ENCODE peak calls at places on chromosomes 7 and 10, in eight cellular contexts. J is uterus, C is IMR-90, S is heart left ventricle, Z is prostate gland, X is body of pancreas, L is A549, K is transverse colon. M is an unnamed sample.
A peak's percentile ranks its signal among the peaks of the same experiment; 100 is the strongest.

GRCh38 chr7:151756076-151756731 is 120.7 kb downstream of the PRKAG2 start:
- DNase-seq in X (peak; percentile 40), S (no peak), L (no peak), C (peak; percentile 82), Z (no peak), J (no peak), K (peak; percentile 20), M (no peak)

GRCh38 chr10:48484911-48485310 is 120.0 kb downstream of the ARHGAP22 start:
- DNase-seq in X (no peak), C (no peak), J (no peak), L (no peak), K (no peak), Z (no peak), S (no peak), M (no peak)

GRCh38 chr7:96299496-96299895 is 22.4 kb downstream of the SLC25A13 start:
- DNase-seq in J (no peak), Z (no peak), K (no peak), C (no peak), S (no peak), X (no peak), L (no peak), M (no peak)

GRCh38 chr7:7654964-7655363 is 14.4 kb downstream of the UMAD1 start:
- DNase-seq in C (no peak), L (no peak), S (no peak), Z (no peak), J (no peak), X (no peak), K (no peak), M (no peak)

GRCh38 chr10:22850541-22850940 is 77.3 kb upstream of the ARMC3 start:
- DNase-seq in J (no peak), X (no peak), L (no peak), Z (no peak), S (no peak), K (no peak), C (no peak), M (no peak)

GRCh38 chr7:149310113-149310836 is 48.3 kb downstream of the ZNF783 start:
- DNase-seq in L (peak; percentile 87), J (no peak), Z (no peak), C (peak; percentile 87), S (no peak), X (peak; percentile 6), K (no peak), M (no peak)

GRCh38 chr10:101005361-101005760 is 5.8 kb downstream of the LZTS2 start:
- DNase-seq in S (no peak), L (no peak), X (no peak), C (no peak), K (no peak), J (no peak), Z (no peak), M (no peak)

GRCh38 chr7:43108255-43109011 is 4.0 kb upstream of the HECW1 start:
- DNase-seq in C (peak; percentile 39), Z (peak; percentile 46), S (peak; percentile 23), K (peak; percentile 53), X (peak; percentile 62), L (peak; percentile 58), J (no peak), M (no peak)

GRCh38 chr7:47428052-47428779 is 153.7 kb downstream of the TNS3 start:
- DNase-seq in Z (no peak), S (no peak), X (no peak), K (no peak), C (no peak), J (no peak), L (no peak), M (no peak)

GRCh38 chr10:113169111-113169510 is 219.1 kb downstream of the TCF7L2 start:
- DNase-seq in L (no peak), X (no peak), Z (no peak), J (no peak), S (no peak), C (no peak), K (no peak), M (no peak)

GRCh38 chr7:104156842-104157277 is 51.0 kb downstream of the ORC5 start:
- DNase-seq in C (peak; percentile 57), L (peak; percentile 5), X (no peak), K (no peak), Z (no peak), S (no peak), J (no peak), M (no peak)

GRCh38 chr7:110830778-110831177 is 260.1 kb upstream of the LRRN3 start:
- DNase-seq in J (no peak), K (no peak), L (no peak), C (no peak), S (peak; percentile 11), Z (no peak), X (peak; percentile 2), M (no peak)

GRCh38 chr10:98029149-98030092 is 1.0 kb downstream of the CRTAC1 start:
- DNase-seq in Z (no peak), S (no peak), C (no peak), J (no peak), X (no peak), L (no peak), K (no peak), M (no peak)

GRCh38 chr10:60230892-60231291 is 158.8 kb downstream of the ANK3 start:
- DNase-seq in J (no peak), X (no peak), K (no peak), L (no peak), S (no peak), Z (no peak), C (peak; percentile 43), M (no peak)

GRCh38 chr10:74683621-74684114 is 142.7 kb upstream of the KAT6B start:
- DNase-seq in X (peak; percentile 13), K (no peak), L (no peak), S (no peak), C (peak; percentile 10), J (no peak), Z (peak; percentile 11), M (no peak)

GRCh38 chr10:33314788-33315561 is 19.5 kb downstream of the NRP1 start:
- DNase-seq in Z (peak; percentile 52), X (no peak), J (no peak), S (no peak), C (peak; percentile 80), L (no peak), K (no peak), M (no peak)

GRCh38 chr10:22002531-22003110 is 909 bp downstream of the DNAJC1 start:
- DNase-seq in K (no peak), X (peak; percentile 22), C (peak; percentile 63), S (no peak), L (no peak), J (no peak), Z (peak; percentile 24), M (no peak)

DNA sequence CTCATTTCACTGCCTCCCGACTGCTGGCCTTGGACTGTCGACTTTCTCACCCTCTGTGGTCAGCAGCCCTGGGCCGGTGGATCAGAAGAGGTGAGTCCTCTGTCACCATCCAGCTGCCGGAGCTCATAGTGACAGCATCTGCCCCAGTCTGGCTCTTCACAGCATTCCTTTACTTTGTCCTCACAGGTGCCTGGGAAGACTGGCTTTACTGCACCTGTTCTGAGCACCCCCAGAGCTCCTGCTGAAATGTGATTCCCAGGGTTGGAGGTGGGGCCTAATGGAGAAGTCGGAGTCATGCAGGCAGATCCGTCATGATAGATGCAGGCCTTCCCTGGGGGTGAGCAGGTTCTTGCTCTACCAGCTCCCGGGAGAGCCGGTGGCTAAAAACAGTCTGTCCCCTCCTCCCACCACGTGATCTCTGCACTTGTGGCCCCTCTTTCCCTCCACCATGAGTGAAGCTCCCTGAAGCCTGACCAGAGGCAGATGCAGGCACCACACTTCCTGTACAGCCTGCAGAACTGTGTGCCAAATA is 171.5 kb downstream of the ZMYND11 start:
- DNase-seq in C (no peak), S (no peak), K (no peak), Z (no peak), J (no peak), X (peak; percentile 77), L (no peak), M (no peak)
- H3K27ac ChIP-seq in C (no peak overlapping the region), S (no peak overlapping the region), K (no peak overlapping the region), Z (no peak overlapping the region), J (no peak overlapping the region), X (peak overlapping the region; percentile 85), L (no peak overlapping the region), M (no peak overlapping the region)

GRCh38 chr10:27241640-27242472 is 1.3 kb upstream of the ACBD5 start:
- DNase-seq in S (peak; percentile 92), Z (peak; percentile 91), C (peak; percentile 92), K (peak; percentile 94), X (peak; percentile 92), J (peak; percentile 88), L (peak; percentile 64), M (no peak)

GRCh38 chr10:27242951-27243551 is 2.5 kb upstream of the ACBD5 start:
- DNase-seq in L (peak; percentile 30), J (peak; percentile 48), S (peak; percentile 72), X (peak; percentile 73), Z (peak; percentile 61), C (peak; percentile 82), K (peak; percentile 65), M (no peak)

GRCh38 chr10:27242473-27242950 is 1.9 kb upstream of the ACBD5 start:
- DNase-seq in X (no peak), K (no peak), Z (no peak), J (no peak), S (no peak), C (no peak), L (no peak), M (no peak)

GRCh38 chr10:27240891-27241639 is 468 bp upstream of the ACBD5 start:
- DNase-seq in X (peak; percentile 41), K (peak; percentile 17), J (no peak), Z (peak; percentile 21), S (no peak), L (no peak), C (no peak), M (peak; percentile 87)

GRCh38 chr10:27240212-27240890 is at the start of gene ACBD5:
- DNase-seq in S (peak; percentile 90), X (peak; percentile 96), J (peak; percentile 86), C (peak; percentile 72), K (peak; percentile 90), Z (peak; percentile 82), L (peak; percentile 51), M (peak; percentile 94)
- TF ChIP-seq POLR2A in S (no peak), X (peak; percentile 77), J (no peak), C (no peak), K (peak; percentile 87), Z (no peak), L (no peak), M (peak; percentile 32)

DNA sequence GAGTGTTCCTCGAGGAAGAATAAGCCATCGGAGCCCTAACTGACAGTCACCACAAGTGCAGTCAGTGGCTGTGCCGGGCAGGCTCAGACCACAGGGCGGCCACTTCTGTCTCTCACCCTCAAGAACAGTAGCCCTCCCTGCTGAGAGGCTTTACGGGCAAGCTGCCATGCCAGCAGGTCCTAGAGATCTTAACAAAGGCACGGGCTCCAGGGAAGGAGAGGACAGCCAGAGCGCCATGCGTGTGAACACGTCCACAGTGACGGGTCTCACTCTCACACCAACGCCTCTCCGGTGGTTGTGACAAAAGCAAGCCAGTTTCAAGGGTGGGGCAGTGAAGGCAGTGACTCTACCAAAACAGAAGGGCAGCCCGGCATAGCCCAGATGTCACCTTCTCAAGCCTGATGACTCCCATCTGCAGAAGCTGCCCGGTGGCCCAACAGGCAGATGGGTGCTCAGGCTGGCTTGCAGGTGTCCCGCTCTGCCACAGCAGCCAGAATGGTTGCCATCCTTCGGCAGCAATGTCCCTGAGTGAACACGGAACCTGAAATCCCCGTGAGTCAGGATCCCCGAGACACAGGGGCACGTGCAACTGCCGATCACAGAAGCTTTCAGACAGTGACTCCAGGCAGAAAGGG is 102.0 kb downstream of the FAM53B start:
- DNase-seq in C (no peak), Z (no peak), J (no peak), K (no peak), X (no peak), S (peak; percentile 66), L (no peak), M (no peak)
- TF ChIP-seq CTCF in C (no peak), Z (no peak), J (no peak), K (no peak), X (no peak), S (no peak), L (no peak), M (no peak)

GRCh38 chr10:44756235-44756634 is 154.9 kb upstream of the TMEM72 start:
- DNase-seq in C (peak; percentile 82), L (no peak), X (no peak), S (no peak), K (no peak), Z (no peak), J (no peak), M (no peak)
- H3K27ac ChIP-seq in C (no peak overlapping the region), L (no peak overlapping the region), X (no peak overlapping the region), S (no peak overlapping the region), K (no peak overlapping the region), Z (no peak overlapping the region), J (no peak overlapping the region), M (no peak overlapping the region)

M was measured in vagina.